ENCODE peak calls at places on chromosome 12, in four cellular contexts. T, U, F and J are unnamed samples.

GRCh38 chr12:28127455-28127854 is 62.8 kb upstream of the CCDC91 start:
- DNase-seq in U (no peak), T (no peak), F (no peak), J (no peak)

GRCh38 chr12:100860611-100861010 is 66.0 kb downstream of the ANO4 start:
- DNase-seq in T (no peak), F (no peak), U (no peak), J (no peak)

GRCh38 chr12:127108360-127109215 is 1158.4 kb upstream of the TMEM132C start:
- DNase-seq in U (peak), T (peak), F (peak), J (no peak)

GRCh38 chr12:102950107-102950949 is 7.1 kb upstream of the ASCL1 start:
- DNase-seq in T (no peak), U (peak), F (no peak), J (no peak)

GRCh38 chr12:123990512-123990911 is 17.5 kb downstream of the ZNF664 start:
- DNase-seq in F (no peak), U (no peak), T (no peak), J (no peak)

GRCh38 chr12:130137141-130138018 is 24.9 kb upstream of the FZD10 start:
- DNase-seq in F (no peak), U (no peak), T (no peak), J (no peak)

GRCh38 chr12:10940389-10940788 is 1.3 kb upstream of the TAS2R14 start:
- DNase-seq in T (no peak), F (peak), U (peak), J (no peak)

GRCh38 chr12:95808146-95808545 is 17.6 kb upstream of the NTN4 start:
- DNase-seq in F (no peak), T (no peak), U (no peak), J (no peak)

GRCh38 chr12:27333311-27334009 is 824 bp downstream of the BMAL2 start:
- DNase-seq in F (no peak), U (no peak), T (no peak), J (no peak)

GRCh38 chr12:67645126-67645525 is 3.4 kb upstream of the DYRK2 start:
- DNase-seq in U (no peak), F (no peak), T (no peak), J (no peak)

GRCh38 chr12:124279846-124280360 is 15.0 kb upstream of the RFLNA start:
- DNase-seq in U (no peak), F (no peak), T (no peak), J (no peak)

GRCh38 chr12:51028126-51028810 is 2.1 kb upstream of the SLC11A2 start:
- DNase-seq in T (peak), U (peak), F (peak), J (no peak)

GRCh38 chr12:49730568-49731101 is 10.7 kb upstream of the TMBIM6 start:
- DNase-seq in U (no peak), F (no peak), T (peak), J (no peak)
- TF ChIP-seq CHD4 in U (no peak), F (no peak), T (no peak), J (no peak)

GRCh38 chr12:4451694-4452093 is 6.1 kb upstream of the FGF6 start:
- DNase-seq in U (no peak), F (no peak), T (no peak), J (no peak)

GRCh38 chr12:4448376-4448775 is 2.8 kb upstream of the FGF6 start:
- DNase-seq in U (no peak), F (no peak), T (no peak), J (no peak)

GRCh38 chr12:4448943-4449861 is 3.6 kb upstream of the FGF6 start:
- DNase-seq in T (no peak), F (no peak), U (peak), J (no peak)

GRCh38 chr12:4450551-4451112 is 5.0 kb upstream of the FGF6 start:
- DNase-seq in U (no peak), T (no peak), F (no peak), J (no peak)

DNA sequence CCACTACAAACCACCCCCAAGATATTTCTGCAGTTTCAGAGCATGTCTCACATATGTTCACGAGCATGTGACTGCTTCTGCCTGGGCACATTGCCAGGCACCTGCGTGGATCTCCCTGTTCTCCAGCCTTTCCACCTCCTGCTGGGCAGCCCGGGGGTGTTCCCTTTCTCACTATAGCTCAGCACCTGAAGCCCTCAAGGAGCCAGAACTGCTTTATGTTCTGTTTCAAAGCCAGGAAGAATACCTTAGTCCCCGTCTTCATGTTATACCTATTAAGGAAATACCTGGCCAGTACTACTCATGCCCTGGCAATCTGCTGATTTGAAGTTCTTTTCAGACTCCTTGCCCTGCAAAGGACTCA is 4.2 kb upstream of the FGF6 start:
- DNase-seq in T (no peak), U (no peak), F (no peak), J (no peak)
- TF ChIP-seq CHD4 in T (no peak), U (no peak), F (no peak), J (no peak)

DNA sequence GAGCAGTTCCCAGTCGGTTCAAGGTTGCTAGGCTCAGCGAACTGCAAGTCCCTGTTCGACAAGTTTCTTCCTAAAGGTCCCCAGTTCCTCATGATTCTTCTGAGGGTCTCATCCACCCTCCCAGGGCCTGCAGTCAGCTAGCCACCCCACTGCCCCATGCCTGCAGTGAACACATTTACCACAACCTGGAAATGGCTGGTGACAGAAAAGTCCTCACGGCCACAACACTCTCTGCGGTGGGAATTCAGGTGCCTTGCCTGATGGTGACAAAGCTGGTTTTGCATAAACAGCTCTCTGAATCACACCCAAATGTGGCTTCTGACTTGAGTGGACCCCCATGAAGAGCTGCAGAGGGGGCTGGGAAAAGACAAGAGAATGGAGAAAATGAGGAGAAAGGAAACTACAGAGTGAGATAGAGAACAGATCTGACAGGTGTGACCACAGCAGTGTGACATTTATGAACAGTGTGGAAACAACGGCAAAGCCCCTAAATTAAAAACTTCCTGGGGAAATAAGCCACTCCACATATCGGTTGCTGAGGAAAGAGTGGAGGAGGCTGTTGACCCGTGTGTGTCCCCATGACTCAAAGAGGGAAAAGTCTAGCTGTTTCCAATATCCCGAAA is 1.3 kb upstream of the CD27 start:
- DNase-seq in U (no peak), F (no peak), T (no peak), J (no peak)
- TF ChIP-seq CHD4 in U (no peak), F (no peak), T (no peak), J (no peak)

GRCh38 chr12:128190614-128191013 is 76.4 kb upstream of the TMEM132C start:
- DNase-seq in U (no peak), F (no peak), T (no peak), J (no peak)

GRCh38 chr12:128190052-128190451 is 76.9 kb upstream of the TMEM132C start:
- DNase-seq in U (no peak), T (no peak), F (no peak), J (no peak)

DNA sequence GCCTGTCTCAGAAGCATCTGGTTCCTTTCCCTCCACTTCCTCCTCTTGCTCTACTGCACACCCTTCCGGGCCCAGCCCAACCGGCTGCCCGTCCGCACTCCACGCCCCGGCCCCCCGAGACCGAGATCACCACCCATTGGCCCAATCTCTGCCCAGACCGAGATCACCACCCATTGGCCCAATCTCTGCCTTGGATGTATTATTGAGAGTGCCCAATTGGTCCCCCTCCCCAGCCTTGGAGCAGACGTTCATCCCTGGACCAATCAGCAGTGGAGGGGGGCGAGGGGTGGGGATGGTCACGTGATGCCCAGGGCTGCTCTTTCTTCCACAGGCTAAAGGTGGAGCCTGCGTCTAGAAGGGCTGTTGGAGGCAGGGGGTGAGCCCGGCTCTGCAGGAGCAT is 75.6 kb upstream of the TMEM132C start:
- DNase-seq in T (no peak), F (no peak), U (no peak), J (no peak)
- TF ChIP-seq CHD4 in T (no peak), F (no peak), U (no peak), J (no peak)

DNA sequence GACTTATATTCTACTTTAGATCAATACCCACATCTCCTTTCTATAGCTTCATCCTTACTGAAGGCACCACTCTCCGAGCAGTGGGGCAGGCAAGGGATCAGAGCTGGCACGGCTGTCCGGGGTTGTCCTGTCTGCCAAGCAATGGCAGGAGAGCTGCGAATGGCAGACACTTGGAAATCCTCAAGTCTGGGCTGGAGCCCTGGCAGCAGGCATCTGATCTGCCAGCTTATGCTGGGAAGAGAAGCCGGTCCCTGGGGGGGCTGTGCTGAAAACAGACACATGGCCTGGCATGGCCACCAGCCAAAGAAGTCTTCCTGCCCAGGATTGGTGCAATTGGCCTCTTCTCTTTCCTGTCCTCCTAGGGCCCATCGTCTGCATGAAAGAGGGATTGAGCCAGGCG is 280.2 kb upstream of the PWP1 start:
- DNase-seq in U (no peak), T (no peak), F (no peak), J (no peak)
- TF ChIP-seq CHD4 in U (no peak), T (no peak), F (no peak), J (no peak)

GRCh38 chr12:119206348-119207075 is 27.8 kb downstream of the HSPB8 start:
- DNase-seq in U (no peak), F (no peak), T (no peak), J (no peak)
- TF ChIP-seq CHD4 in U (no peak), F (no peak), T (no peak), J (no peak)